ENCODE peak calls at places on chromosomes 16 and 17, in ten cellular contexts. U is ovary; Y is COLO829; D is NCI-H446 treated with DMSO at 0.1 percent for 48 hours; Q is CD8-positive, alpha-beta T cell; F is Karpas-422; G is activated CD8-positive, alpha-beta memory T cell treated with anti-CD3 and anti-CD28 coated beads for 48 hours; H is activated naive CD4-positive, alpha-beta T cell; B is caudate nucleus; T is AG20443. O is an unnamed sample.

GRCh38 chr16:58451945-58452401 is 48.0 kb upstream of the NDRG4 start:
- DNase-seq in Y (no peak), T (no peak), U (no peak), D (no peak), B (no peak), H (no peak), F (no peak), Q (no peak), G (no peak), O (no peak)

GRCh38 chr17:76969598-76970172 is 101.5 kb downstream of the MGAT5B start:
- DNase-seq in B (no peak), H (no peak), Q (no peak), T (no peak), Y (no peak), G (no peak), F (no peak), U (no peak), D (no peak), O (no peak)

GRCh38 chr17:37708616-37709212 is 36.1 kb downstream of the HNF1B start:
- DNase-seq in U (no peak), G (no peak), Y (no peak), Q (no peak), H (no peak), T (peak; percentile 26), B (no peak), D (no peak), F (no peak), O (no peak)

GRCh38 chr17:78558181-78558850 is 18.9 kb downstream of the DNAH17 start:
- DNase-seq in Y (peak; percentile 50), B (no peak), T (no peak), H (no peak), U (no peak), Q (no peak), F (no peak), G (no peak), D (no peak), O (no peak)

GRCh38 chr17:74134991-74135390 is 68.5 kb upstream of the RPL38 start:
- DNase-seq in G (no peak), Q (no peak), T (no peak), U (no peak), H (no peak), B (no peak), D (no peak), Y (no peak), F (no peak), O (peak; percentile 36)

GRCh38 chr17:68601565-68602266 is 549 bp upstream of the FAM20A start:
- DNase-seq in U (no peak), B (no peak), Q (no peak), D (no peak), G (no peak), T (no peak), Y (no peak), H (no peak), F (no peak), O (no peak)

GRCh38 chr16:84726079-84726669 is 26.4 kb downstream of the USP10 start:
- DNase-seq in D (no peak), Y (peak; percentile 30), H (peak; percentile 53), G (peak; percentile 71), U (peak; percentile 91), T (peak; percentile 83), Q (peak; percentile 75), F (peak; percentile 94), B (no peak), O (peak; percentile 26)

GRCh38 chr16:73212431-73212830 is 164.5 kb upstream of the ZFHX3 start:
- DNase-seq in G (no peak), Q (no peak), U (no peak), Y (no peak), T (no peak), H (no peak), B (no peak), F (no peak), D (no peak), O (no peak)

GRCh38 chr16:75204410-75204758 is 2.6 kb downstream of the CTRB2 start:
- DNase-seq in D (no peak), B (no peak), T (no peak), Q (no peak), U (no peak), G (no peak), H (no peak), F (no peak), Y (no peak), O (no peak)

GRCh38 chr17:18323007-18323406 is 7.9 kb downstream of the SMCR8 start:
- DNase-seq in F (peak; percentile 70), Q (no peak), T (peak; percentile 37), U (no peak), D (no peak), Y (peak; percentile 7), H (no peak), G (no peak), B (no peak), O (no peak)

GRCh38 chr16:12749076-12749475 is 54.6 kb downstream of the CPPED1 start:
- DNase-seq in Y (no peak), G (no peak), Q (no peak), T (no peak), F (no peak), H (no peak), U (no peak), B (no peak), D (no peak), O (no peak)

GRCh38 chr17:29712677-29713076 is 90.0 kb upstream of the CORO6 start:
- DNase-seq in D (no peak), Y (no peak), H (no peak), Q (no peak), G (no peak), T (no peak), B (no peak), F (peak; percentile 33), U (no peak), O (no peak)

GRCh38 chr16:78490847-78491246 is 391.4 kb downstream of the WWOX start:
- DNase-seq in Y (no peak), T (no peak), D (no peak), Q (no peak), B (no peak), H (no peak), G (no peak), F (no peak), U (no peak), O (no peak)

GRCh38 chr17:77303620-77304019 is 162.9 kb downstream of the SEC14L1 start:
- DNase-seq in D (no peak), F (no peak), G (no peak), Q (no peak), B (no peak), U (no peak), T (peak; percentile 60), H (no peak), Y (no peak), O (no peak)

GRCh38 chr17:74663566-74663965 is 40.0 kb upstream of the CD300E start:
- DNase-seq in Q (no peak), Y (no peak), F (no peak), D (no peak), B (no peak), G (no peak), H (no peak), T (no peak), U (no peak), O (no peak)

GRCh38 chr17:885971-886571 is 93.5 kb downstream of the NXN start:
- DNase-seq in D (no peak), T (no peak), H (no peak), B (no peak), F (peak; percentile 34), U (peak; percentile 77), Q (no peak), G (no peak), Y (no peak), O (no peak)

GRCh38 chr17:77844681-77845080 is 113.8 kb upstream of the TNRC6C start:
- DNase-seq in U (no peak), H (no peak), F (no peak), Q (no peak), B (no peak), D (no peak), T (no peak), Y (no peak), G (no peak), O (no peak)

GRCh38 chr16:84324439-84325262 is 30.0 kb downstream of the WFDC1 start:
- DNase-seq in Y (no peak), Q (no peak), U (no peak), T (no peak), F (no peak), H (no peak), D (no peak), B (no peak), G (no peak), O (no peak)

GRCh38 chr16:67865318-67865717 is 7.5 kb upstream of the EDC4 start:
- DNase-seq in D (no peak), Y (no peak), H (no peak), T (peak; percentile 61), F (peak; percentile 61), U (no peak), B (no peak), Q (no peak), G (no peak), O (no peak)

GRCh38 chr16:51820176-51820575 is 669.1 kb upstream of the SALL1 start:
- DNase-seq in G (no peak), T (no peak), H (no peak), Y (peak; percentile 61), U (no peak), F (no peak), B (no peak), Q (no peak), D (no peak), O (no peak)

GRCh38 chr17:81400154-81400938 is 5.1 kb downstream of the BAHCC1 start:
- DNase-seq in G (no peak), D (no peak), F (no peak), U (no peak), Q (no peak), Y (no peak), T (peak; percentile 48), B (no peak), H (no peak), O (no peak)

GRCh38 chr17:33674685-33675084 is 381.6 kb upstream of the ASIC2 start:
- DNase-seq in U (peak; percentile 51), Q (no peak), D (peak; percentile 1), H (no peak), B (peak; percentile 16), F (peak; percentile 80), T (peak; percentile 88), Y (peak; percentile 59), G (peak; percentile 7), O (no peak)

GRCh38 chr16:75280331-75280804 is 28.9 kb upstream of the BCAR1 start:
- DNase-seq in Y (no peak), Q (no peak), D (no peak), B (no peak), F (no peak), H (no peak), T (no peak), U (no peak), G (no peak), O (peak; percentile 79)

GRCh38 chr17:56812971-56813388 is 20.7 kb downstream of the C17orf67 start:
- DNase-seq in G (no peak), T (no peak), D (peak; percentile 5), U (no peak), H (no peak), B (no peak), F (no peak), Q (no peak), Y (no peak), O (peak; percentile 97)

GRCh38 chr16:85113913-85114312 is 1.6 kb upstream of the CIBAR2 start:
- DNase-seq in G (no peak), D (no peak), T (no peak), F (no peak), H (no peak), Y (no peak), B (no peak), Q (no peak), U (no peak), O (no peak)

GRCh38 chr17:17723354-17724261 is 42.4 kb downstream of the RAI1 start:
- DNase-seq in Y (peak; percentile 53), U (peak; percentile 64), B (no peak), H (no peak), G (no peak), D (no peak), T (peak; percentile 87), F (no peak), Q (no peak), O (no peak)

O was measured in NCI-H524 treated with DMSO at 0.1 percent for 48 hours.